ENCODE peak calls at places on chromosomes 5 and 9, in six cellular contexts. U is GM13976, B is NCI-H460, O is OCI-M1, X is NCI-H146, C is H9. H is an unnamed sample.

GRCh38 chr5:14501353-14502162 is 80.0 kb upstream of the OTULINL start:
- DNase-seq in U (no peak), B (no peak), O (no peak), X (peak), C (no peak), H (peak)

GRCh38 chr5:124956471-124957029 is 210.1 kb upstream of the ZNF608 start:
- DNase-seq in U (no peak), B (no peak), O (no peak), X (no peak), C (no peak), H (no peak)

GRCh38 chr5:32771037-32771436 is 59.9 kb downstream of the NPR3 start:
- DNase-seq in U (no peak), B (no peak), O (no peak), X (no peak), C (no peak), H (no peak)

GRCh38 chr5:14415516-14416074 is 166.0 kb upstream of the OTULINL start:
- DNase-seq in U (no peak), B (no peak), O (no peak), X (no peak), C (no peak), H (no peak)

GRCh38 chr5:54087436-54087835 is 222.9 kb downstream of the ARL15 start:
- DNase-seq in U (no peak), B (no peak), O (no peak), X (no peak), C (no peak), H (peak)

GRCh38 chr5:180868960-180869359 is 7.9 kb upstream of the ZFP62 start:
- DNase-seq in U (peak), B (peak), O (peak), X (peak), C (peak), H (peak)

GRCh38 chr9:117265253-117265652 is 149.6 kb downstream of the ASTN2 start:
- DNase-seq in U (no peak), B (no peak), O (no peak), X (no peak), C (no peak), H (no peak)

GRCh38 chr9:81225586-81225985 is 463.8 kb downstream of the TLE1 start:
- DNase-seq in U (no peak), B (no peak), O (no peak), X (no peak), C (no peak), H (no peak)

GRCh38 chr9:87217056-87217455 is 269.8 kb upstream of the GAS1 start:
- DNase-seq in U (no peak), B (no peak), O (no peak), X (no peak), C (no peak), H (no peak)

GRCh38 chr5:173451031-173451430 is 122.8 kb upstream of the STC2 start:
- DNase-seq in U (peak), B (peak), O (peak), X (no peak), C (peak), H (no peak)

GRCh38 chr5:164487939-164488338 is 982.5 kb downstream of the MAT2B start:
- DNase-seq in U (no peak), B (no peak), O (peak), X (no peak), C (no peak), H (no peak)

GRCh38 chr9:98432134-98432533 is 176.7 kb upstream of the TBC1D2 start:
- DNase-seq in U (no peak), B (no peak), O (peak), X (no peak), C (no peak), H (no peak)

GRCh38 chr5:169979871-169980270 is 424 bp downstream of the INSYN2B start:
- DNase-seq in U (no peak), B (no peak), O (no peak), X (no peak), C (no peak), H (no peak)

GRCh38 chr5:153816870-153817269 is 221.8 kb downstream of the FAM114A2 start:
- DNase-seq in U (no peak), B (no peak), O (no peak), X (no peak), C (no peak), H (no peak)

GRCh38 chr9:89600831-89601230 is 4.0 kb upstream of the GADD45G start:
- DNase-seq in U (no peak), B (no peak), O (no peak), X (no peak), C (peak), H (no peak)

H was measured in RCC 7860.